ENCODE peak calls at places on chromosomes 4 and X, in six cellular contexts. One of them, this sample, is unnamed.

GRCh38 chrX:47574096-47574553 is 8.1 kb upstream of the TIMP1 start:
- DNase-seq in WERI-Rb-1: no peak
- DNase-seq in HS-5: no peak
- DNase-seq in AG09319: no peak
- DNase-seq in effector CD4-positive, alpha-beta T cell: no peak
- DNase-seq in activated naive CD4-positive, alpha-beta T cell treated with Interleukin-2 at 50 U/mL for 16 hours: no peak
- DNase-seq in this sample: no peak

GRCh38 chrX:129790146-129790545 is 10.4 kb downstream of the SASH3 start:
- DNase-seq in WERI-Rb-1: no peak
- DNase-seq in HS-5: no peak
- DNase-seq in AG09319: no peak
- DNase-seq in effector CD4-positive, alpha-beta T cell: no peak
- DNase-seq in activated naive CD4-positive, alpha-beta T cell treated with Interleukin-2 at 50 U/mL for 16 hours: no peak
- DNase-seq in this sample: no peak

GRCh38 chr4:106222548-106222947 is 93.5 kb downstream of the TBCK start:
- DNase-seq in WERI-Rb-1: no peak
- DNase-seq in HS-5: no peak
- DNase-seq in AG09319: no peak
- DNase-seq in effector CD4-positive, alpha-beta T cell: no peak
- DNase-seq in activated naive CD4-positive, alpha-beta T cell treated with Interleukin-2 at 50 U/mL for 16 hours: no peak
- DNase-seq in this sample: no peak

GRCh38 chr4:123233409-123233808 is 163.2 kb upstream of the SPRY1 start:
- DNase-seq in WERI-Rb-1: no peak
- DNase-seq in HS-5: no peak
- DNase-seq in AG09319: no peak
- DNase-seq in effector CD4-positive, alpha-beta T cell: no peak
- DNase-seq in activated naive CD4-positive, alpha-beta T cell treated with Interleukin-2 at 50 U/mL for 16 hours: no peak
- DNase-seq in this sample: no peak

GRCh38 chrX:104310084-104310483 is 55.4 kb upstream of the ESX1 start:
- DNase-seq in WERI-Rb-1: no peak
- DNase-seq in HS-5: no peak
- DNase-seq in AG09319: peak; percentile 14
- DNase-seq in effector CD4-positive, alpha-beta T cell: no peak
- DNase-seq in activated naive CD4-positive, alpha-beta T cell treated with Interleukin-2 at 50 U/mL for 16 hours: no peak
- DNase-seq in this sample: no peak

GRCh38 chr4:172736046-172736445 is 432.6 kb upstream of the GALNT7 start:
- DNase-seq in WERI-Rb-1: no peak
- DNase-seq in HS-5: no peak
- DNase-seq in AG09319: no peak
- DNase-seq in effector CD4-positive, alpha-beta T cell: no peak
- DNase-seq in activated naive CD4-positive, alpha-beta T cell treated with Interleukin-2 at 50 U/mL for 16 hours: no peak
- DNase-seq in this sample: no peak

GRCh38 chr4:178937130-178937529 is 1494.9 kb upstream of the AGA start:
- DNase-seq in WERI-Rb-1: no peak
- DNase-seq in HS-5: peak; percentile 13
- DNase-seq in AG09319: no peak
- DNase-seq in effector CD4-positive, alpha-beta T cell: no peak
- DNase-seq in activated naive CD4-positive, alpha-beta T cell treated with Interleukin-2 at 50 U/mL for 16 hours: no peak
- DNase-seq in this sample: no peak

GRCh38 chr4:183059797-183060196 is 39.3 kb upstream of the WWC2 start:
- DNase-seq in WERI-Rb-1: no peak
- DNase-seq in HS-5: no peak
- DNase-seq in AG09319: no peak
- DNase-seq in effector CD4-positive, alpha-beta T cell: no peak
- DNase-seq in activated naive CD4-positive, alpha-beta T cell treated with Interleukin-2 at 50 U/mL for 16 hours: no peak
- DNase-seq in this sample: no peak

GRCh38 chr4:147284218-147284617 is 196.7 kb upstream of the EDNRA start:
- DNase-seq in WERI-Rb-1: no peak
- DNase-seq in HS-5: no peak
- DNase-seq in AG09319: no peak
- DNase-seq in effector CD4-positive, alpha-beta T cell: no peak
- DNase-seq in activated naive CD4-positive, alpha-beta T cell treated with Interleukin-2 at 50 U/mL for 16 hours: no peak
- DNase-seq in this sample: no peak

GRCh38 chr4:164169591-164169990 is 584.3 kb upstream of the SMIM31 start:
- DNase-seq in WERI-Rb-1: no peak
- DNase-seq in HS-5: peak; percentile 49
- DNase-seq in AG09319: no peak
- DNase-seq in effector CD4-positive, alpha-beta T cell: no peak
- DNase-seq in activated naive CD4-positive, alpha-beta T cell treated with Interleukin-2 at 50 U/mL for 16 hours: no peak
- DNase-seq in this sample: no peak

GRCh38 chr4:182695842-182696241 is 221.3 kb downstream of the DCTD start:
- DNase-seq in WERI-Rb-1: no peak
- DNase-seq in HS-5: no peak
- DNase-seq in AG09319: no peak
- DNase-seq in effector CD4-positive, alpha-beta T cell: no peak
- DNase-seq in activated naive CD4-positive, alpha-beta T cell treated with Interleukin-2 at 50 U/mL for 16 hours: no peak
- DNase-seq in this sample: no peak

GRCh38 chr4:4182835-4183568 is 43.7 kb downstream of the OTOP1 start:
- DNase-seq in WERI-Rb-1: peak; percentile 51
- DNase-seq in HS-5: no peak
- DNase-seq in AG09319: no peak
- DNase-seq in effector CD4-positive, alpha-beta T cell: no peak
- DNase-seq in activated naive CD4-positive, alpha-beta T cell treated with Interleukin-2 at 50 U/mL for 16 hours: peak; percentile 13
- DNase-seq in this sample: no peak

GRCh38 chr4:23373269-23373668 is 516.6 kb downstream of the PPARGC1A start:
- DNase-seq in WERI-Rb-1: peak; percentile 12
- DNase-seq in HS-5: no peak
- DNase-seq in AG09319: no peak
- DNase-seq in effector CD4-positive, alpha-beta T cell: no peak
- DNase-seq in activated naive CD4-positive, alpha-beta T cell treated with Interleukin-2 at 50 U/mL for 16 hours: peak; percentile 2
- DNase-seq in this sample: no peak

GRCh38 chr4:132001542-132001941 is 1147.6 kb upstream of the PCDH10 start:
- DNase-seq in WERI-Rb-1: no peak
- DNase-seq in HS-5: peak; percentile 58
- DNase-seq in AG09319: no peak
- DNase-seq in effector CD4-positive, alpha-beta T cell: no peak
- DNase-seq in activated naive CD4-positive, alpha-beta T cell treated with Interleukin-2 at 50 U/mL for 16 hours: no peak
- DNase-seq in this sample: no peak

GRCh38 chrX:120144178-120144844 is 14.1 kb upstream of the RHOXF2 start:
- DNase-seq in WERI-Rb-1: no peak
- DNase-seq in HS-5: no peak
- DNase-seq in AG09319: no peak
- DNase-seq in effector CD4-positive, alpha-beta T cell: no peak
- DNase-seq in activated naive CD4-positive, alpha-beta T cell treated with Interleukin-2 at 50 U/mL for 16 hours: no peak
- DNase-seq in this sample: no peak

GRCh38 chr4:147334478-147334877 is 146.4 kb upstream of the EDNRA start:
- DNase-seq in WERI-Rb-1: no peak
- DNase-seq in HS-5: no peak
- DNase-seq in AG09319: no peak
- DNase-seq in effector CD4-positive, alpha-beta T cell: no peak
- DNase-seq in activated naive CD4-positive, alpha-beta T cell treated with Interleukin-2 at 50 U/mL for 16 hours: no peak
- DNase-seq in this sample: no peak

GRCh38 chr4:155614111-155614762 is 52.4 kb upstream of the GUCY1A1 start:
- DNase-seq in WERI-Rb-1: no peak
- DNase-seq in HS-5: no peak
- DNase-seq in AG09319: no peak
- DNase-seq in effector CD4-positive, alpha-beta T cell: no peak
- DNase-seq in activated naive CD4-positive, alpha-beta T cell treated with Interleukin-2 at 50 U/mL for 16 hours: no peak
- DNase-seq in this sample: no peak

GRCh38 chrX:75303795-75304194 is 29.9 kb downstream of the UPRT start:
- DNase-seq in WERI-Rb-1: no peak
- DNase-seq in HS-5: no peak
- DNase-seq in AG09319: no peak
- DNase-seq in effector CD4-positive, alpha-beta T cell: no peak
- DNase-seq in activated naive CD4-positive, alpha-beta T cell treated with Interleukin-2 at 50 U/mL for 16 hours: no peak
- DNase-seq in this sample: no peak

GRCh38 chr4:82780398-82781231 is 18.0 kb downstream of the SCD5 start:
- DNase-seq in WERI-Rb-1: no peak
- DNase-seq in HS-5: no peak
- DNase-seq in AG09319: no peak
- DNase-seq in effector CD4-positive, alpha-beta T cell: no peak
- DNase-seq in activated naive CD4-positive, alpha-beta T cell treated with Interleukin-2 at 50 U/mL for 16 hours: no peak
- DNase-seq in this sample: no peak

GRCh38 chr4:86972997-86973396 is 38.2 kb downstream of the AFF1 start:
- DNase-seq in WERI-Rb-1: peak; percentile 47
- DNase-seq in HS-5: no peak
- DNase-seq in AG09319: no peak
- DNase-seq in effector CD4-positive, alpha-beta T cell: no peak
- DNase-seq in activated naive CD4-positive, alpha-beta T cell treated with Interleukin-2 at 50 U/mL for 16 hours: no peak
- DNase-seq in this sample: no peak

GRCh38 chr4:156413411-156413985 is 459.8 kb upstream of the CTSO start:
- DNase-seq in WERI-Rb-1: peak; percentile 13
- DNase-seq in HS-5: no peak
- DNase-seq in AG09319: no peak
- DNase-seq in effector CD4-positive, alpha-beta T cell: no peak
- DNase-seq in activated naive CD4-positive, alpha-beta T cell treated with Interleukin-2 at 50 U/mL for 16 hours: no peak
- DNase-seq in this sample: no peak

GRCh38 chrX:154412468-154412867 is 1.1 kb downstream of the TAFAZZIN start:
- DNase-seq in WERI-Rb-1: peak; percentile 80
- DNase-seq in HS-5: no peak
- DNase-seq in AG09319: no peak
- DNase-seq in effector CD4-positive, alpha-beta T cell: no peak
- DNase-seq in activated naive CD4-positive, alpha-beta T cell treated with Interleukin-2 at 50 U/mL for 16 hours: peak; percentile 19
- DNase-seq in this sample: no peak

GRCh38 chr4:111362891-111363290 is 740.0 kb upstream of the PITX2 start:
- DNase-seq in WERI-Rb-1: no peak
- DNase-seq in HS-5: no peak
- DNase-seq in AG09319: peak; percentile 83
- DNase-seq in effector CD4-positive, alpha-beta T cell: no peak
- DNase-seq in activated naive CD4-positive, alpha-beta T cell treated with Interleukin-2 at 50 U/mL for 16 hours: no peak
- DNase-seq in this sample: no peak

GRCh38 chr4:187354740-187355139 is 631.1 kb upstream of the FAT1 start:
- DNase-seq in WERI-Rb-1: no peak
- DNase-seq in HS-5: no peak
- DNase-seq in AG09319: no peak
- DNase-seq in effector CD4-positive, alpha-beta T cell: no peak
- DNase-seq in activated naive CD4-positive, alpha-beta T cell treated with Interleukin-2 at 50 U/mL for 16 hours: no peak
- DNase-seq in this sample: no peak

GRCh38 chr4:147984065-147984777 is 252.3 kb downstream of the ARHGAP10 start:
- DNase-seq in WERI-Rb-1: peak; percentile 75
- DNase-seq in HS-5: no peak
- DNase-seq in AG09319: no peak
- DNase-seq in effector CD4-positive, alpha-beta T cell: no peak
- DNase-seq in activated naive CD4-positive, alpha-beta T cell treated with Interleukin-2 at 50 U/mL for 16 hours: no peak
- DNase-seq in this sample: peak; percentile 4